ENCODE peak calls at places on chromosome 22, in four cellular contexts. D, O, S and M are unnamed samples.

GRCh38 chr22:20203142-20204099 is 52.6 kb upstream of the CCDC188 start:
- DNase-seq in D (peak), S (peak), O (no peak), M (no peak)

GRCh38 chr22:35837328-35837727 is 119.7 kb downstream of the APOL5 start:
- DNase-seq in O (no peak), D (no peak), S (no peak), M (no peak)

GRCh38 chr22:49551897-49552659 is 275.6 kb downstream of the BRD1 start:
- DNase-seq in D (no peak), S (no peak), O (no peak), M (no peak)

GRCh38 chr22:49255154-49255553 is 572.5 kb downstream of the BRD1 start:
- DNase-seq in S (no peak), O (no peak), D (no peak), M (no peak)

GRCh38 chr22:41672780-41673509 is 15.7 kb downstream of the SNU13 start:
- DNase-seq in D (no peak), S (no peak), O (no peak), M (peak)

GRCh38 chr22:44711701-44712100 is 9.7 kb downstream of the PRR5 start:
- DNase-seq in D (no peak), S (no peak), O (no peak), M (no peak)

GRCh38 chr22:36406139-36406538 is 18.4 kb upstream of the MYH9 start:
- DNase-seq in S (no peak), D (no peak), O (no peak), M (no peak)

GRCh38 chr22:49372530-49373288 is 455.0 kb downstream of the BRD1 start:
- DNase-seq in S (peak), O (no peak), D (no peak), M (peak)

GRCh38 chr22:17396531-17396930 is 27.3 kb downstream of the CECR2 start:
- DNase-seq in O (no peak), D (no peak), S (no peak), M (no peak)

GRCh38 chr22:21570398-21570797 is 2.9 kb downstream of the UBE2L3 start:
- DNase-seq in O (no peak), D (no peak), S (no peak), M (no peak)

GRCh38 chr22:32378703-32379272 is 21.1 kb downstream of the RFPL3 start:
- DNase-seq in D (peak), S (peak), O (no peak), M (peak)

GRCh38 chr22:28799834-28800307 is 498 bp downstream of the XBP1 start:
- DNase-seq in O (no peak), S (peak), D (peak), M (no peak)

DNA sequence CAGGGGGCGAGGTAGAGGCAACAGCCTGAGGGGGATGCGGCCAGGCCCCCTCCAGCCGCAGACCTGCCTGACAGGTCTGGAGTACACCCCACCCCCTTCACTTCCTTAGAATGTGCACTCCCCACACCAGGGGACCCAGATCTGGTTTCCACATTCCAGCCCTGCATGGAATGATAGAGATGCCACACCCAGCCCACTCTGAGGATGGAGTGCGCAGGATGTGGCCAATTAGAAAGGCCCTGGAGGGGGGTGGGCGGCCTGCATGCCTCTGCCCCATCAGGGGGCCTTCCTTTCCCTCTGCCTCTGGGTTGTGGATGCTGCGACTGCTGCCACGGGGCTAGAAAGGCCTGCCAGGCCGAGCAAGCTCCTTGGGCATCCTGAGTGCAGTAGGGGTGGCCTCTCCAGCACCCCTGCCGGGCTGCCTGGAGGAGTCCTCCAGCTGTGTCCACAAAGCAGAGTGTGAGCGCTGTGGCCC is 28.2 kb upstream of the MGAT3 start:
- DNase-seq in O (no peak), D (no peak), S (peak), M (no peak)
- TF ChIP-seq ELK1 in O (no peak), D (no peak), S (no peak), M (no peak)

DNA sequence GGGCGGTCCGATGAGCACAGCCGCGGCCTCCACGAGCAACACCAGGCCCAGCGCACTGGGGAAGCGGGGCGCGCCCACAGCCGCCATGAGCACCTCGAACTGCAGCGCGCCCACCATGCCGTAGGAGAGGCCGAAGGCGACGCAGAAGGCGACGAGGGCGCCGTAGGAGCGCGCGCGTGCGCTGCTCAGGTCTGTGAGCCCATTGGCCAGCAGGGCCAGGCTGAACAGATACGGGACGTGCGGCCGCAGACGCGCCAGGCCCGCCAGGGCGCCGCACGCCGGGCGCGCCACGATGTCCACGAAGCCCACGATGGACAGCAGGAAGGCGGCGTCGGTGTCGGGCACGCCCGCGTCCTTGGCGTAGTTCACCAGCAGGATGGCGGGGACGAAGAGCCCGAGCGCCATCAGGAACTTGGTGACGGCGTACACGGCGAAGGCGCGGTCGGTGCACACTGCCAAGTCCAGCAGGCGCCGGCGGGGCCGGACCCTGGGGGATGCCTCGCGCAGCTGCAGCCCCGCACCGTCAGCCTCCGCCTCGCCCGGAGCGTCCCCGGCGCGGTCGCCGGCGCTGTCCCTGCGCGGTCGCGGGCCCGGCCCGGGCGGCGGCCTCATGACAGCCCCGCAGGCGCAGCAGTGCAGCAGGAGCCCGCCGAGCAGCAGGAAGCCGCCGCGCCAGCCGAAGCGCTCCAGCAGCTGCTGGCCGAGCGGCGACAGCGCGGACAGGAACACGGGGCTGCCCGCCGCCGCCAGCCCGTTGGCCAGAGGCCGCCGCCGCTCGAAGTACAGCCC is 2.9 kb downstream of the SLC16A8 start:
- DNase-seq in O (no peak), S (no peak), D (peak), M (no peak)
- TF ChIP-seq ELK1 in O (no peak), S (no peak), D (no peak), M (no peak)

GRCh38 chr22:23415490-23415851 is 164.6 kb downstream of the IGLL1 start:
- DNase-seq in O (no peak), S (no peak), D (no peak), M (no peak)

GRCh38 chr22:23411739-23412138 is 168.4 kb downstream of the IGLL1 start:
- DNase-seq in O (no peak), D (no peak), S (no peak), M (no peak)

GRCh38 chr22:23418159-23418788 is 161.8 kb downstream of the IGLL1 start:
- DNase-seq in O (no peak), D (no peak), S (no peak), M (no peak)

GRCh38 chr22:23419151-23419550 is 160.9 kb downstream of the IGLL1 start:
- DNase-seq in O (no peak), D (no peak), S (no peak), M (no peak)

GRCh38 chr22:23414727-23415489 is 165.2 kb downstream of the IGLL1 start:
- DNase-seq in O (no peak), S (no peak), D (no peak), M (no peak)
- TF ChIP-seq ELK1 in O (no peak), S (no peak), D (no peak), M (no peak)

GRCh38 chr22:38501797-38502672 is 4.1 kb downstream of the DDX17 start:
- DNase-seq in S (no peak), D (no peak), O (no peak), M (no peak)

GRCh38 chr22:38494498-38494897 is 11.6 kb downstream of the DDX17 start:
- DNase-seq in O (no peak), S (no peak), D (peak), M (no peak)

GRCh38 chr22:38494939-38495338 is 11.2 kb downstream of the DDX17 start:
- DNase-seq in D (no peak), S (no peak), O (no peak), M (no peak)

GRCh38 chr22:38503021-38503420 is 3.1 kb downstream of the DDX17 start:
- DNase-seq in O (no peak), S (no peak), D (no peak), M (no peak)

GRCh38 chr22:38497869-38498268 is 8.2 kb downstream of the DDX17 start:
- DNase-seq in D (no peak), S (no peak), O (no peak), M (no peak)
- TF ChIP-seq ELK1 in D (no peak), S (no peak), O (no peak), M (no peak)

GRCh38 chr22:26033586-26033985 is 135.7 kb upstream of the SEZ6L start:
- DNase-seq in D (no peak), O (no peak), S (no peak), M (no peak)

GRCh38 chr22:26033071-26033470 is 136.2 kb upstream of the SEZ6L start:
- DNase-seq in O (no peak), S (no peak), D (no peak), M (no peak)

GRCh38 chr22:26031641-26032040 is 137.6 kb upstream of the SEZ6L start:
- DNase-seq in D (no peak), S (no peak), O (no peak), M (no peak)

GRCh38 chr22:26038365-26038764 is 130.9 kb upstream of the SEZ6L start:
- DNase-seq in S (no peak), D (no peak), O (no peak), M (no peak)

DNA sequence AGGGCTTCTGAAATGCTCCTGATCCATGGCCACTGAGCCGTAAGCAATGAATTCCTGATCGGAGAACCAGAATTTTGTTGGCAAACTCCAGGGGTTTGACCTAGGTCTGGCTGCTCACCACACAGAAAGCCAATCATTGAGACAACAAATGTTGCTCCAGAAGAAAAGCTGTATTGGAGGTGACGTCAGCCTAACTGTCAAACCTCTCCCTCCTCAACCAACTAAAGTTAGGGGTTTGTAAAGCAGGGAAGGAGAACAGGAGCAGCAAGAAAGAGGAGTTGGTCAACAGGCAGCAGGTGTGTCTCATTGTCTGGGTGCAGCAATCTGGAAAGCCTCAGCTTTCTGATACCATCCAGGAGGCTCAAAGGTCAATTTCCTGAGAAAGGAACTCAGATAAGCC is 133.7 kb upstream of the SEZ6L start:
- DNase-seq in O (no peak), S (no peak), D (no peak), M (no peak)
- TF ChIP-seq ELK1 in O (no peak), S (no peak), D (no peak), M (no peak)

DNA sequence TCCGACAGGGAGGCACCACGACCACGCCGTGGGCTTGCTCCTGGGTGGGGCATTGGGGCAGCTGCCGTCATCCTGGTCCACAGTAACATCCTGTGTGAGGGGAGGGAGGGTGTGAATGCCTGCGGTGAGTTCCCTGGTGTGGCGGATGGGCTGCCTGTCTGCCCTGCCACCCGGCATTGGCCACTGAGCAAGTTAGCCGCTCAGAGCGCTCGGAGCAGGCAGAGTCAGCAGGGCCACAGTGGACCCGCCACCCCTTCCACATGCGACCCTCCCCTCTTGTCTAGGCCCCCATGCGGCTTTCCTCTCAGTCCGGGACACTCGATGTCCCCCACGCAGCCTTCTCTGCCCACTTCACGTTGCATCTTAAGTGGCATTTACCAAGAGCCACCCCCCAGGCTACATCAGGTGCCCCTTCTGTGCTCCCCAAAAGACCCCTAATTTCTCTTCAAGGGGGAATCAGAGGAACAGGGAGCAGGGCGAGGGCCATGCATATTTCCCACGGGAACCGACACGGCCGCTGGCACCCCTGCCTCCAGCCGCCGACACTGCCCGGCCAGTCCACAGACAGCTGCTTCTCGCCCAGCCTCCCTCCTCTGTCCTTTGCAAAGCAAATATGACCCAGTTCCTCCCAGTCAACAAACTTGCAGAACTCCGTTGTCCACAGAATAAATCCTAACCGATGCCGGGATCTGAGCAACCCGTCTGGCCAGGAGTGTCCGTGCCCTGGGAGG is 1482.1 kb downstream of the TBC1D22A start:
- DNase-seq in S (no peak), D (no peak), O (no peak), M (no peak)
- TF ChIP-seq ELK1 in S (no peak), D (no peak), O (no peak), M (no peak)

DNA sequence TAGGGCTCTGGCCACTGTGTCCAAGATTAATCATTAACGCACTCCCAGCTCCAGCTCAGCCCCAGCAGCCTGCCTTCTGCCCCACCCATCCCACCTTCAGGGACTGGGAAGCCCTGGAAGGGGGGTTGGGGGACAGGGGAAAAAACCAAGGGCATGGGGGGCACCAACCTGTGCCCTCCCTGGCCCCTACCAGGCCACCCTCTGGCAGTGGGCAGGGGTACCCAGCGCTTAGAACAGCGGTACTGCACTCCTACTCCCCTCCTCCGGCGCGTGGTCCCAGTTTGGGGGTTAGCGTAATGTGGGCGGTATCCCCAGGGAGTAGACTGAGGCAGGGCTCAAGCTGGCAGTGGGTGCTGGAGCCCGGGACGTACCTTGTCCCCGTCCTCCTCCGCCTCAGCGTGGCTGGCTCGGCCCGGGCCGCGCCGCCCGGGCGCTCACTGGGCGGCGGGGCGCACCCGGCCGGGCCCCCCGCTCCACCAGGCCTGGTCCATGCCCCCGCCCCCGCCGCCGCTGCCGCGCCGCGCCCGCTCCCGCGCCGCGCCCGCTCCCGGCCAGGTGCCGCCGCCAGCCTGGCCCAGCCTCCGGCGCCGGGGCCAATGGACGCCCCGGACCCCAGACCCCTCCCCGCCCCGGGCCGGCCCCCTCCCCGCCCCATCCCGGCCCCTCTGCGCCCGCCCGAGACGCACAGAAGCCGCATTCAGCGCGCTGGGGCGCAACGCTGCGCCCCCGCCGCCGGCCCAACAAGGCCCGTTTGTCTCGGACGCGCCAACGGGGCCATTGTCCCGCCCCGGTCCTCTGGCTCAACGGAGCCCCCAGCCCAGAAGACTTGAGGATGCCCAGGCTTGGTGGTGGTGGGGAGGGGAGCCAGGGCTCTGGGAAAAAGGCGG is at the start of gene GAL3ST1:
- DNase-seq in D (no peak), O (no peak), S (no peak), M (peak)
- TF ChIP-seq ELK1 in D (no peak), O (no peak), S (no peak), M (no peak)

GRCh38 chr22:46738961-46739870 is 1.2 kb upstream of the CERK start:
- DNase-seq in D (peak), S (no peak), O (no peak), M (peak)
- TF ChIP-seq ELK1 in D (no peak), S (no peak), O (no peak), M (no peak)

GRCh38 chr22:40403651-40404050 is 33.3 kb downstream of the SGSM3 start:
- DNase-seq in D (no peak), S (no peak), O (no peak), M (no peak)
- TF ChIP-seq ELK1 in D (no peak), S (no peak), O (no peak), M (no peak)

GRCh38 chr22:46251816-46252380 is 1.8 kb upstream of the CDPF1 start:
- DNase-seq in S (no peak), D (no peak), O (no peak), M (no peak)

GRCh38 chr22:46260038-46260437 is 3.1 kb downstream of the PKDREJ start:
- DNase-seq in S (no peak), O (no peak), D (no peak), M (no peak)

GRCh38 chr22:46259374-46259773 is 3.8 kb downstream of the PKDREJ start:
- DNase-seq in D (no peak), S (no peak), O (no peak), M (no peak)

GRCh38 chr22:46251266-46251665 is 1.2 kb upstream of the CDPF1 start:
- DNase-seq in O (no peak), S (no peak), D (no peak), M (no peak)

DNA sequence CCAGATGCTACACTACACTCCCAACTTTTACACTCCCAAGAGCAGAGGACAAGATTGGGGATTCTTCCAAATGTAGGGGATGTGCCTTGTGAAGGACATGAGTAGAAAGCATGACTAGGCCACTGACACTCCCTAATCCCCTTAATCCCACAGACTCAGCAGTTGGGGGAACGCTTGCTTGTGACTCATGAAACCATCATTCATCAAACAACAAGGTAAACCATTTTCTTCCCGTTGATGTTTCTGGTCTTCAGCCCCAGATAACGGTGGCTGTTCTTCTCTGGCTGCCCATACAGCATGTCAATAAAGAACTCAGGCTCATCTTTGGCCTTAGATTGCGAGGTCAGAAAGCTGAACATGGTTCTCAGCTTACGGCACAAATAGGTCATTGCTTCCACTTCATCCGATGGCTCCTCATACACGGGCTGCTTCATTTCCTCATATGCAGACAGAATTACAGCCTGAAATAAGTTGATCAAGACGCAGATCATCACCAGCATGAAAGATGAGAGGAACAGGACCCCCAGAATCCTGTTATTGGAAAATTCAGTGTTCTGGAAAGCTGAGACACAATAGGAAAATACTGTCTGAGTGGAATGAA is 6.4 kb upstream of the CDPF1 start:
- DNase-seq in D (peak), O (no peak), S (no peak), M (no peak)
- TF ChIP-seq ELK1 in D (no peak), O (no peak), S (no peak), M (no peak)